ENCODE peak calls at places on chromosomes 1 and 21, in six cellular contexts. One of them, this sample, is unnamed.

GRCh38 chr1:172699111-172699510 is 40.2 kb downstream of the FASLG start:
- DNase-seq in AG09309: no peak
- DNase-seq in glutamatergic neuron: no peak
- DNase-seq in heart right ventricle: no peak
- DNase-seq in EL: peak
- DNase-seq in HuH-7: no peak
- DNase-seq in this sample: no peak

GRCh38 chr1:175922254-175922881 is 179.0 kb upstream of the TNR start:
- DNase-seq in EL: no peak
- DNase-seq in glutamatergic neuron: no peak
- DNase-seq in heart right ventricle: no peak
- DNase-seq in HuH-7: no peak
- DNase-seq in AG09309: no peak
- DNase-seq in this sample: no peak

GRCh38 chr1:198162091-198162767 is 5.4 kb downstream of the NEK7 start:
- DNase-seq in heart right ventricle: no peak
- DNase-seq in AG09309: no peak
- DNase-seq in EL: no peak
- DNase-seq in glutamatergic neuron: no peak
- DNase-seq in HuH-7: peak
- DNase-seq in this sample: no peak

GRCh38 chr1:27538793-27539192 is 48.8 kb upstream of the WASF2 start:
- DNase-seq in glutamatergic neuron: no peak
- DNase-seq in heart right ventricle: no peak
- DNase-seq in HuH-7: no peak
- DNase-seq in EL: peak
- DNase-seq in AG09309: no peak
- DNase-seq in this sample: no peak

GRCh38 chr1:198837276-198838021 is 198.6 kb downstream of the PTPRC start:
- DNase-seq in EL: no peak
- DNase-seq in HuH-7: peak
- DNase-seq in AG09309: no peak
- DNase-seq in heart right ventricle: no peak
- DNase-seq in glutamatergic neuron: no peak
- DNase-seq in this sample: no peak

GRCh38 chr1:17777330-17777729 is 22.2 kb downstream of the ACTL8 start:
- DNase-seq in EL: no peak
- DNase-seq in glutamatergic neuron: no peak
- DNase-seq in heart right ventricle: no peak
- DNase-seq in AG09309: no peak
- DNase-seq in HuH-7: no peak
- DNase-seq in this sample: no peak

GRCh38 chr1:101120868-101121267 is 95.3 kb upstream of the DPH5 start:
- DNase-seq in AG09309: no peak
- DNase-seq in HuH-7: no peak
- DNase-seq in glutamatergic neuron: no peak
- DNase-seq in heart right ventricle: no peak
- DNase-seq in EL: no peak
- DNase-seq in this sample: no peak

GRCh38 chr1:39754026-39754569 is 15.4 kb downstream of the PPIE start:
- DNase-seq in AG09309: no peak
- DNase-seq in heart right ventricle: no peak
- DNase-seq in EL: no peak
- DNase-seq in HuH-7: no peak
- DNase-seq in glutamatergic neuron: no peak
- DNase-seq in this sample: no peak

GRCh38 chr1:156889802-156890585 is 3.5 kb upstream of the PEAR1 start:
- DNase-seq in glutamatergic neuron: peak
- DNase-seq in HuH-7: peak
- DNase-seq in heart right ventricle: peak
- DNase-seq in AG09309: peak
- DNase-seq in EL: peak
- DNase-seq in this sample: peak

GRCh38 chr1:43822040-43822439 is 111.6 kb upstream of the ARTN start:
- DNase-seq in EL: peak
- DNase-seq in HuH-7: no peak
- DNase-seq in AG09309: peak
- DNase-seq in glutamatergic neuron: no peak
- DNase-seq in heart right ventricle: no peak
- DNase-seq in this sample: no peak

GRCh38 chr1:201756411-201756810 is 72.5 kb upstream of the IPO9 start:
- DNase-seq in glutamatergic neuron: no peak
- DNase-seq in EL: peak
- DNase-seq in HuH-7: no peak
- DNase-seq in heart right ventricle: no peak
- DNase-seq in AG09309: no peak
- DNase-seq in this sample: no peak

GRCh38 chr1:180765156-180765555 is 133.3 kb downstream of the XPR1 start:
- DNase-seq in HuH-7: no peak
- DNase-seq in heart right ventricle: no peak
- DNase-seq in AG09309: no peak
- DNase-seq in EL: no peak
- DNase-seq in glutamatergic neuron: no peak
- DNase-seq in this sample: no peak

GRCh38 chr1:218810336-218810735 is 363.3 kb upstream of the LYPLAL1 start:
- DNase-seq in glutamatergic neuron: no peak
- DNase-seq in heart right ventricle: no peak
- DNase-seq in AG09309: no peak
- DNase-seq in HuH-7: no peak
- DNase-seq in EL: no peak
- DNase-seq in this sample: no peak

GRCh38 chr1:147720557-147720956 is 39.8 kb downstream of the GJA5 start:
- DNase-seq in heart right ventricle: no peak
- DNase-seq in HuH-7: no peak
- DNase-seq in glutamatergic neuron: no peak
- DNase-seq in EL: no peak
- DNase-seq in AG09309: no peak
- DNase-seq in this sample: no peak

GRCh38 chr21:41065539-41065938 is 102.4 kb upstream of the BACE2 start:
- DNase-seq in EL: peak
- DNase-seq in glutamatergic neuron: no peak
- DNase-seq in AG09309: peak
- DNase-seq in HuH-7: no peak
- DNase-seq in heart right ventricle: no peak
- DNase-seq in this sample: no peak

GRCh38 chr1:157652859-157653493 is 47.6 kb downstream of the FCRL3 start:
- DNase-seq in heart right ventricle: no peak
- DNase-seq in AG09309: no peak
- DNase-seq in EL: no peak
- DNase-seq in HuH-7: no peak
- DNase-seq in glutamatergic neuron: no peak
- DNase-seq in this sample: no peak

GRCh38 chr1:203512830-203513578 is 19.1 kb downstream of the OPTC start:
- DNase-seq in glutamatergic neuron: no peak
- DNase-seq in AG09309: peak
- DNase-seq in EL: peak
- DNase-seq in HuH-7: no peak
- DNase-seq in heart right ventricle: no peak
- DNase-seq in this sample: no peak

GRCh38 chr1:3483801-3484444 is 29.5 kb downstream of the ARHGEF16 start:
- DNase-seq in HuH-7: peak
- DNase-seq in glutamatergic neuron: peak
- DNase-seq in AG09309: no peak
- DNase-seq in EL: peak
- DNase-seq in heart right ventricle: peak
- DNase-seq in this sample: peak

GRCh38 chr1:221344693-221345092 is 397.2 kb downstream of the DUSP10 start:
- DNase-seq in EL: peak
- DNase-seq in glutamatergic neuron: no peak
- DNase-seq in HuH-7: no peak
- DNase-seq in AG09309: no peak
- DNase-seq in heart right ventricle: no peak
- DNase-seq in this sample: no peak

GRCh38 chr1:102593276-102593675 is 515.0 kb downstream of the COL11A1 start:
- DNase-seq in HuH-7: no peak
- DNase-seq in heart right ventricle: no peak
- DNase-seq in AG09309: no peak
- DNase-seq in glutamatergic neuron: no peak
- DNase-seq in EL: peak
- DNase-seq in this sample: no peak

GRCh38 chr1:90712153-90712930 is 4.8 kb downstream of the BARHL2 start:
- DNase-seq in AG09309: no peak
- DNase-seq in glutamatergic neuron: no peak
- DNase-seq in HuH-7: no peak
- DNase-seq in EL: no peak
- DNase-seq in heart right ventricle: no peak
- DNase-seq in this sample: no peak

GRCh38 chr1:41404308-41404755 is 43.1 kb downstream of the FOXO6 start:
- DNase-seq in EL: peak
- DNase-seq in glutamatergic neuron: peak
- DNase-seq in AG09309: no peak
- DNase-seq in heart right ventricle: no peak
- DNase-seq in HuH-7: no peak
- DNase-seq in this sample: no peak

GRCh38 chr1:35855016-35855700 is 27.9 kb upstream of the AGO1 start:
- DNase-seq in EL: no peak
- DNase-seq in AG09309: no peak
- DNase-seq in HuH-7: no peak
- DNase-seq in heart right ventricle: no peak
- DNase-seq in glutamatergic neuron: no peak
- DNase-seq in this sample: peak

GRCh38 chr1:201876148-201876547 is 12.6 kb upstream of the SHISA4 start:
- DNase-seq in AG09309: no peak
- DNase-seq in HuH-7: no peak
- DNase-seq in heart right ventricle: no peak
- DNase-seq in EL: no peak
- DNase-seq in glutamatergic neuron: no peak
- DNase-seq in this sample: no peak

GRCh38 chr1:155976913-155977606 is 1.3 kb downstream of the ARHGEF2 start:
- DNase-seq in AG09309: no peak
- DNase-seq in EL: no peak
- DNase-seq in glutamatergic neuron: no peak
- DNase-seq in HuH-7: no peak
- DNase-seq in heart right ventricle: no peak
- DNase-seq in this sample: no peak

GRCh38 chr1:241994171-241994570 is 4.7 kb downstream of the MAP1LC3C start:
- DNase-seq in HuH-7: no peak
- DNase-seq in heart right ventricle: no peak
- DNase-seq in AG09309: no peak
- DNase-seq in EL: no peak
- DNase-seq in glutamatergic neuron: no peak
- DNase-seq in this sample: no peak

GRCh38 chr21:34636961-34637360 is 22.0 kb upstream of the RCAN1 start:
- DNase-seq in EL: no peak
- DNase-seq in heart right ventricle: no peak
- DNase-seq in HuH-7: no peak
- DNase-seq in AG09309: no peak
- DNase-seq in glutamatergic neuron: no peak
- DNase-seq in this sample: no peak

GRCh38 chr1:9872430-9873165 is 37.5 kb downstream of the CTNNBIP1 start:
- DNase-seq in heart right ventricle: no peak
- DNase-seq in EL: no peak
- DNase-seq in HuH-7: no peak
- DNase-seq in glutamatergic neuron: no peak
- DNase-seq in AG09309: no peak
- DNase-seq in this sample: no peak

GRCh38 chr1:156177918-156178654 is 15.8 kb upstream of the SLC25A44 start:
- DNase-seq in heart right ventricle: no peak
- DNase-seq in AG09309: no peak
- DNase-seq in glutamatergic neuron: no peak
- DNase-seq in HuH-7: no peak
- DNase-seq in EL: no peak
- DNase-seq in this sample: no peak

GRCh38 chr21:31343680-31344480 is at the start of gene TIAM1:
- DNase-seq in EL: peak
- DNase-seq in glutamatergic neuron: peak
- DNase-seq in HuH-7: no peak
- DNase-seq in heart right ventricle: peak
- DNase-seq in AG09309: peak
- DNase-seq in this sample: no peak

GRCh38 chr21:41548781-41549180 is 40.8 kb upstream of the TMPRSS2 start:
- DNase-seq in AG09309: no peak
- DNase-seq in glutamatergic neuron: no peak
- DNase-seq in EL: no peak
- DNase-seq in HuH-7: no peak
- DNase-seq in heart right ventricle: no peak
- DNase-seq in this sample: no peak

GRCh38 chr1:46342084-46342656 is 1.6 kb downstream of the NSUN4 start:
- DNase-seq in HuH-7: peak
- DNase-seq in AG09309: no peak
- DNase-seq in glutamatergic neuron: no peak
- DNase-seq in heart right ventricle: no peak
- DNase-seq in EL: peak
- DNase-seq in this sample: no peak

GRCh38 chr21:17848228-17848627 is 29.1 kb upstream of the C21orf91 start:
- DNase-seq in heart right ventricle: no peak
- DNase-seq in AG09309: peak
- DNase-seq in HuH-7: no peak
- DNase-seq in glutamatergic neuron: no peak
- DNase-seq in EL: peak
- DNase-seq in this sample: no peak

GRCh38 chr1:197862221-197862620 is 40.2 kb upstream of the C1orf53 start:
- DNase-seq in heart right ventricle: no peak
- DNase-seq in glutamatergic neuron: no peak
- DNase-seq in EL: no peak
- DNase-seq in HuH-7: no peak
- DNase-seq in AG09309: peak
- DNase-seq in this sample: no peak

GRCh38 chr1:199449681-199450080 is 577.8 kb upstream of the NR5A2 start:
- DNase-seq in heart right ventricle: no peak
- DNase-seq in glutamatergic neuron: no peak
- DNase-seq in AG09309: no peak
- DNase-seq in EL: no peak
- DNase-seq in HuH-7: no peak
- DNase-seq in this sample: no peak

This sample was measured in D721Med.